ENCODE peak calls at places on chromosome 7, in nine cellular contexts. T is prostate gland, E is GM23338, Y is esophagus muscularis mucosa, L is Panc1, Q is transverse colon, S is GM12878, U is suprapubic skin, W is sigmoid colon. V is an unnamed sample.

GRCh38 chr7:3916146-3916545 is 615.1 kb downstream of the SDK1 start:
- DNase-seq in Y (no peak), U (no peak), W (no peak), E (no peak), Q (no peak), L (no peak), T (no peak), S (no peak), V (no peak)

GRCh38 chr7:116579835-116580234 is 55.0 kb downstream of the CAV1 start:
- DNase-seq in S (no peak), E (no peak), Q (no peak), U (no peak), T (no peak), W (no peak), L (no peak), Y (no peak), V (no peak)

GRCh38 chr7:29202651-29203069 is 8.1 kb downstream of the CHN2 start:
- DNase-seq in S (no peak), Q (peak; percentile 53), Y (no peak), E (no peak), W (peak; percentile 67), T (no peak), U (no peak), L (no peak), V (no peak)

GRCh38 chr7:107678110-107678753 is 17.6 kb downstream of the SLC26A4 start:
- DNase-seq in L (no peak), S (no peak), T (no peak), Y (no peak), E (no peak), Q (no peak), W (no peak), U (no peak), V (no peak)

GRCh38 chr7:131555565-131556054 is 818 bp downstream of the PODXL start:
- DNase-seq in Q (no peak), S (no peak), T (no peak), Y (no peak), U (no peak), W (peak; percentile 65), L (no peak), E (no peak), V (no peak)

GRCh38 chr7:157488326-157488725 is 151.5 kb downstream of the DNAJB6 start:
- DNase-seq in E (no peak), Y (no peak), S (no peak), Q (no peak), L (no peak), W (peak; percentile 35), U (no peak), T (no peak), V (no peak)

GRCh38 chr7:155205368-155206285 is 92.1 kb upstream of the INSIG1 start:
- DNase-seq in U (peak; percentile 92), Y (no peak), L (peak; percentile 97), W (peak; percentile 95), Q (peak; percentile 82), E (peak; percentile 65), S (peak; percentile 99), T (peak; percentile 69), V (peak; percentile 92)

GRCh38 chr7:28957822-28958234 is 302 bp downstream of the TRIL start:
- DNase-seq in L (no peak), Y (peak; percentile 79), E (peak; percentile 60), W (no peak), Q (no peak), T (peak; percentile 8), S (no peak), U (no peak), V (no peak)

GRCh38 chr7:100694196-100694745 is at the start of gene GIGYF1:
- DNase-seq in Y (no peak), U (peak; percentile 86), E (peak; percentile 77), L (no peak), W (peak; percentile 89), S (no peak), Q (peak; percentile 77), T (peak; percentile 69), V (peak; percentile 75)

GRCh38 chr7:67588631-67589030 is 592.0 kb downstream of the TYW1 start:
- DNase-seq in E (no peak), S (no peak), U (no peak), Q (no peak), W (no peak), T (no peak), Y (no peak), L (no peak), V (no peak)

GRCh38 chr7:45970454-45970853 is 49.4 kb upstream of the IGFBP3 start:
- DNase-seq in S (no peak), T (no peak), W (no peak), U (no peak), Y (peak; percentile 37), L (no peak), Q (no peak), E (no peak), V (no peak)

GRCh38 chr7:54292171-54292925 is 249.8 kb upstream of the VSTM2A start:
- DNase-seq in T (no peak), W (no peak), Y (no peak), U (no peak), E (peak; percentile 87), Q (no peak), S (no peak), L (no peak), V (no peak)

GRCh38 chr7:21504021-21504420 is 38.8 kb upstream of the DNAH11 start:
- DNase-seq in S (no peak), L (no peak), T (peak; percentile 28), W (no peak), Q (no peak), Y (no peak), U (no peak), E (peak; percentile 14), V (no peak)

GRCh38 chr7:21508538-21508937 is 34.3 kb upstream of the DNAH11 start:
- DNase-seq in T (no peak), S (no peak), W (no peak), L (no peak), U (no peak), Y (no peak), Q (no peak), E (no peak), V (no peak)

DNA sequence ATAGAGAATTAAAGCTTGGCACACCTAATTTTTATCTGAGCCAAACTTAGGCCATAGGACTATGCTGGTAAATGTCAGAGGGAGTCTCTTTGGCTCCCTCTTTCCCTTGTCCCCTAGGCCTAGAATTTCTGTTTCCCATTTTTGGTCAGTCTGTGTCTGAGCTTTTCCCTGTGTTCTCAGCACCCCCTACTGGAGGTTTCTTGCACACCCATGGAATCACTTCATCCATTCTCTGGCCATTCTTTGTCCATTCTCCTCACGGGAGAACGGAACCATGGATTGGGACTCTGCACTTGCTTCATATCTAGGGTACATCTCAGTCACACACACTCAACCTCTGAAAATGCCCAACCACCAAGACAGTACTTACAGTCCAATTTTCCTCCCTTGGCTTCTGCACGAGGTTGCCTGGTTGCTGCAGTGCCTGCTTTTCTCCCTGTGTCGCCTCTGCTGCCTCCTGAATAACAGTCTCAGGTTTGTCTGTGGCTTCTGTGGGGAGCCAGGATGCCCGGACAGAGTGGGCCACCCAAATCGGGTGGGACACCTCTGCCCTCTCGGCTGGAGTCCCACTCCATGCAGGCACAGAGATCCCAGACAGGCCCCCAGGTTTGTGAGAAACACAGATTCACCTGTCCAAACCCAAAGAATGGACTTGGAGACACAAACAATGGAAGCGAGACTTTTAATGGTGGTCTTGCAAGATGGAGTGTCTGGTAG is 35.1 kb upstream of the DNAH11 start:
- DNase-seq in E (peak; percentile 84), L (no peak), T (peak; percentile 18), S (no peak), U (no peak), Q (peak; percentile 55), W (peak; percentile 57), Y (no peak), V (peak; percentile 47)
- TF ChIP-seq POLR2AphosphoS5 in E (no peak), L (no peak), T (no peak), S (no peak), U (no peak), Q (no peak), W (no peak), Y (no peak), V (no peak)

GRCh38 chr7:95793658-95794057 is 21.3 kb downstream of the DYNC1I1 start:
- DNase-seq in S (no peak), L (no peak), U (no peak), Q (no peak), W (no peak), E (no peak), Y (no peak), T (no peak), V (no peak)

GRCh38 chr7:95796617-95797016 is 24.3 kb downstream of the DYNC1I1 start:
- DNase-seq in L (no peak), Q (no peak), T (no peak), E (no peak), Y (no peak), W (no peak), U (no peak), S (no peak), V (no peak)

GRCh38 chr7:95800787-95801186 is 28.4 kb downstream of the DYNC1I1 start:
- DNase-seq in E (no peak), W (no peak), Y (no peak), S (no peak), L (no peak), T (no peak), U (no peak), Q (no peak), V (no peak)

GRCh38 chr7:95798401-95798930 is 26.1 kb downstream of the DYNC1I1 start:
- DNase-seq in S (no peak), Y (no peak), T (no peak), E (no peak), Q (no peak), W (no peak), L (no peak), U (no peak), V (no peak)

GRCh38 chr7:95794917-95795515 is 22.7 kb downstream of the DYNC1I1 start:
- DNase-seq in Q (no peak), S (no peak), T (no peak), W (no peak), E (peak; percentile 81), Y (no peak), U (no peak), L (no peak), V (peak; percentile 26)
- TF ChIP-seq CTCF in Q (no peak), S (peak; percentile 56), T (no peak), W (no peak), E (peak; percentile 80), Y (peak; percentile 22), U (no peak), L (peak; percentile 43), V (peak; percentile 43)

GRCh38 chr7:50411333-50412028 is 38.7 kb downstream of the FIGNL1 start:
- DNase-seq in Q (no peak), W (no peak), Y (no peak), T (no peak), E (no peak), L (no peak), S (no peak), U (no peak), V (no peak)
- TF ChIP-seq POLR2AphosphoS5 in Q (no peak), W (no peak), Y (no peak), T (no peak), E (no peak), L (no peak), S (no peak), U (no peak), V (no peak)

DNA sequence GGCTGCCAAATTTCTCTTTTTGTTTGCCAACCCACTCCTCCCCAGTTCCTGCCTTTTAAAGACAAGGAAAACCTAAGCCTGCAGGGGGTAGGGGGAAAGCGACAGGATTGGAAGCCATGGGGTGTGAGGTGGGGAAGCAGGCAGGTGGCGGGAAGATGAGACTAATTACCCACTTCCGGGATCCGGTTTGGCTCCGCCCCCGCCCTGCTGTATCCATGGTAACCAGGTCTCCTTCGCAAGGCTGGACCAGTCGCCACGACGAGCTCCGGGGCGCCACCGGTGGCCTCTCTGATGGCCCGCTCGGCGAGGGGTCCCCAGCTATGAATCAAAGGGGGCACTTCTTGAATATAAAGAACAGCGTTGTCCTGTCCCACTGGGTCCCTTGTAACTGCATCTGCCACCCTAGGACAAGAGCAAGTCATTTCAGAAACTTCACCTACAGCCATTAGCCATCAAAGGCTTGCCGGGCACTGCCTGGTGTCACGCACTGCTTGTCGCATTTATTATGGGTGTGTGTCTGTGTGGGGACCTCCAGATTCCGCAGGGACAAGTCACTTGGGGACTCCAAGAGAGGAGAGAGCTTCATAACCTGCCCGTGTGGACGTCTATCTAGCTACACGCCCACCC is 55.4 kb upstream of the LMTK2 start:
- DNase-seq in T (no peak), Q (peak; percentile 14), Y (no peak), E (peak; percentile 96), W (no peak), L (no peak), U (no peak), S (no peak), V (no peak)
- TF ChIP-seq CTCF in T (no peak), Q (no peak), Y (no peak), E (peak; percentile 29), W (no peak), L (no peak), U (no peak), S (peak; percentile 1), V (no peak)

V was measured in HL-60.